ENCODE peak calls at places on chromosome 15, in six cellular contexts. One of them, this sample, is unnamed.
A peak's percentile ranks its signal among the peaks of the same experiment; 100 is the strongest.

GRCh38 chr15:68028137-68028771 is 25.9 kb upstream of the PIAS1 start:
- DNase-seq in T-helper 2 cell: no peak
- DNase-seq in T47D: no peak
- DNase-seq in A549: no peak
- DNase-seq in stimulated activated CD8-positive, alpha-beta memory T cell treated with anti-CD3 and anti-CD28 coated beads, Interleukin-2, amount 100 ng/mL, for 48 hours: no peak
- DNase-seq in ovary: no peak
- DNase-seq in this sample: no peak

GRCh38 chr15:33104276-33104675 is 90.2 kb downstream of the FMN1 start:
- DNase-seq in A549: no peak
- DNase-seq in T47D: no peak
- DNase-seq in stimulated activated CD8-positive, alpha-beta memory T cell treated with anti-CD3 and anti-CD28 coated beads, Interleukin-2, amount 100 ng/mL, for 48 hours: no peak
- DNase-seq in ovary: no peak
- DNase-seq in T-helper 2 cell: no peak
- DNase-seq in this sample: no peak

GRCh38 chr15:70765504-70766281 is 2.3 kb upstream of the UACA start:
- DNase-seq in stimulated activated CD8-positive, alpha-beta memory T cell treated with anti-CD3 and anti-CD28 coated beads, Interleukin-2, amount 100 ng/mL, for 48 hours: no peak
- DNase-seq in T47D: no peak
- DNase-seq in A549: no peak
- DNase-seq in T-helper 2 cell: no peak
- DNase-seq in ovary: no peak
- DNase-seq in this sample: no peak

GRCh38 chr15:84715442-84716035 is 400 bp downstream of the SEC11A start:
- DNase-seq in ovary: no peak
- DNase-seq in T-helper 2 cell: peak; percentile 47
- DNase-seq in stimulated activated CD8-positive, alpha-beta memory T cell treated with anti-CD3 and anti-CD28 coated beads, Interleukin-2, amount 100 ng/mL, for 48 hours: no peak
- DNase-seq in T47D: peak; percentile 42
- DNase-seq in A549: peak; percentile 45
- DNase-seq in this sample: no peak

GRCh38 chr15:73334086-73334485 is 34.7 kb downstream of the HCN4 start:
- DNase-seq in T-helper 2 cell: no peak
- DNase-seq in ovary: no peak
- DNase-seq in A549: no peak
- DNase-seq in T47D: no peak
- DNase-seq in stimulated activated CD8-positive, alpha-beta memory T cell treated with anti-CD3 and anti-CD28 coated beads, Interleukin-2, amount 100 ng/mL, for 48 hours: no peak
- DNase-seq in this sample: no peak

GRCh38 chr15:80698636-80699035 is 3.5 kb downstream of the ABHD17C start:
- DNase-seq in T-helper 2 cell: no peak
- DNase-seq in T47D: no peak
- DNase-seq in stimulated activated CD8-positive, alpha-beta memory T cell treated with anti-CD3 and anti-CD28 coated beads, Interleukin-2, amount 100 ng/mL, for 48 hours: no peak
- DNase-seq in A549: no peak
- DNase-seq in ovary: no peak
- DNase-seq in this sample: no peak

GRCh38 chr15:61038387-61038786 is 190.7 kb downstream of the RORA start:
- DNase-seq in T47D: peak; percentile 33
- DNase-seq in ovary: peak; percentile 55
- DNase-seq in stimulated activated CD8-positive, alpha-beta memory T cell treated with anti-CD3 and anti-CD28 coated beads, Interleukin-2, amount 100 ng/mL, for 48 hours: no peak
- DNase-seq in T-helper 2 cell: no peak
- DNase-seq in A549: peak; percentile 12
- DNase-seq in this sample: no peak

GRCh38 chr15:64809649-64810498 is 15.6 kb downstream of the PIF1 start:
- DNase-seq in A549: peak; percentile 78
- DNase-seq in stimulated activated CD8-positive, alpha-beta memory T cell treated with anti-CD3 and anti-CD28 coated beads, Interleukin-2, amount 100 ng/mL, for 48 hours: peak; percentile 51
- DNase-seq in T47D: peak; percentile 77
- DNase-seq in T-helper 2 cell: peak; percentile 56
- DNase-seq in ovary: peak; percentile 90
- DNase-seq in this sample: peak; percentile 36

GRCh38 chr15:71256934-71257333 is 141.7 kb downstream of the THSD4 start:
- DNase-seq in A549: no peak
- DNase-seq in T-helper 2 cell: no peak
- DNase-seq in T47D: no peak
- DNase-seq in stimulated activated CD8-positive, alpha-beta memory T cell treated with anti-CD3 and anti-CD28 coated beads, Interleukin-2, amount 100 ng/mL, for 48 hours: no peak
- DNase-seq in ovary: no peak
- DNase-seq in this sample: no peak

GRCh38 chr15:81023483-81024264 is 23.0 kb downstream of the TLNRD1 start:
- DNase-seq in T47D: no peak
- DNase-seq in A549: no peak
- DNase-seq in stimulated activated CD8-positive, alpha-beta memory T cell treated with anti-CD3 and anti-CD28 coated beads, Interleukin-2, amount 100 ng/mL, for 48 hours: no peak
- DNase-seq in T-helper 2 cell: no peak
- DNase-seq in ovary: peak; percentile 31
- DNase-seq in this sample: no peak

GRCh38 chr15:44798815-44799214 is 62.5 kb downstream of the TRIM69 start:
- DNase-seq in T-helper 2 cell: no peak
- DNase-seq in ovary: no peak
- DNase-seq in T47D: peak; percentile 38
- DNase-seq in stimulated activated CD8-positive, alpha-beta memory T cell treated with anti-CD3 and anti-CD28 coated beads, Interleukin-2, amount 100 ng/mL, for 48 hours: no peak
- DNase-seq in A549: peak; percentile 19
- DNase-seq in this sample: no peak

GRCh38 chr15:51924146-51925068 is 47.2 kb downstream of the LEO1 start:
- DNase-seq in T-helper 2 cell: no peak
- DNase-seq in stimulated activated CD8-positive, alpha-beta memory T cell treated with anti-CD3 and anti-CD28 coated beads, Interleukin-2, amount 100 ng/mL, for 48 hours: no peak
- DNase-seq in A549: no peak
- DNase-seq in T47D: no peak
- DNase-seq in ovary: no peak
- DNase-seq in this sample: no peak

GRCh38 chr15:96341465-96342142 is 11.1 kb downstream of the NR2F2 start:
- DNase-seq in ovary: peak; percentile 41
- DNase-seq in T47D: no peak
- DNase-seq in A549: no peak
- DNase-seq in T-helper 2 cell: no peak
- DNase-seq in stimulated activated CD8-positive, alpha-beta memory T cell treated with anti-CD3 and anti-CD28 coated beads, Interleukin-2, amount 100 ng/mL, for 48 hours: no peak
- DNase-seq in this sample: no peak

This sample was measured in thoracic aorta.